ENCODE peak calls at places on chromosomes 12 and 14, in eight cellular contexts. One of them, this sample, is unnamed. For H3K9me3, the result is how much of the 10 kb centered on the place peaks cover.

GRCh38 chr12:24424376-24424775 is 474.9 kb upstream of the SOX5 start:
- DNase-seq in GM23248: no peak
- DNase-seq in heart right ventricle: no peak
- DNase-seq in endothelial cell of umbilical vein: no peak
- DNase-seq in iPS DF 6.9: no peak
- DNase-seq in uterus: no peak
- DNase-seq in H1: no peak
- DNase-seq in tibial artery: no peak
- DNase-seq in this sample: no peak

GRCh38 chr14:81162941-81163340 is 57.8 kb downstream of the GTF2A1 start:
- DNase-seq in GM23248: peak
- DNase-seq in heart right ventricle: no peak
- DNase-seq in endothelial cell of umbilical vein: no peak
- DNase-seq in iPS DF 6.9: no peak
- DNase-seq in uterus: no peak
- DNase-seq in H1: no peak
- DNase-seq in tibial artery: no peak
- DNase-seq in this sample: no peak

GRCh38 chr12:99386907-99387306 is 260.6 kb upstream of the GARIN6 start:
- DNase-seq in GM23248: peak
- DNase-seq in heart right ventricle: no peak
- DNase-seq in endothelial cell of umbilical vein: no peak
- DNase-seq in iPS DF 6.9: peak
- DNase-seq in uterus: no peak
- DNase-seq in H1: no peak
- DNase-seq in tibial artery: no peak
- DNase-seq in this sample: no peak

GRCh38 chr14:73802431-73803188 is 49.0 kb upstream of the PTGR2 start:
- DNase-seq in GM23248: no peak
- DNase-seq in heart right ventricle: no peak
- DNase-seq in endothelial cell of umbilical vein: peak
- DNase-seq in iPS DF 6.9: no peak
- DNase-seq in uterus: no peak
- DNase-seq in H1: no peak
- DNase-seq in tibial artery: no peak
- DNase-seq in this sample: no peak

GRCh38 chr14:61498303-61498702 is 176.9 kb downstream of the PRKCH start:
- DNase-seq in GM23248: no peak
- DNase-seq in heart right ventricle: no peak
- DNase-seq in endothelial cell of umbilical vein: no peak
- DNase-seq in iPS DF 6.9: no peak
- DNase-seq in uterus: no peak
- DNase-seq in H1: no peak
- DNase-seq in tibial artery: no peak
- DNase-seq in this sample: no peak

GRCh38 chr12:113196996-113197395 is 11.5 kb downstream of the RITA1 start:
- DNase-seq in GM23248: peak
- DNase-seq in heart right ventricle: peak
- DNase-seq in endothelial cell of umbilical vein: peak
- DNase-seq in iPS DF 6.9: no peak
- DNase-seq in uterus: peak
- DNase-seq in H1: no peak
- DNase-seq in tibial artery: peak
- DNase-seq in this sample: no peak

GRCh38 chr14:61355892-61356325 is 34.5 kb downstream of the PRKCH start:
- DNase-seq in GM23248: peak
- DNase-seq in heart right ventricle: peak
- DNase-seq in endothelial cell of umbilical vein: peak
- DNase-seq in iPS DF 6.9: peak
- DNase-seq in uterus: peak
- DNase-seq in H1: peak
- DNase-seq in tibial artery: peak
- DNase-seq in this sample: peak

GRCh38 chr14:54129850-54130640 is 173.4 kb upstream of the BMP4 start:
- DNase-seq in GM23248: no peak
- DNase-seq in heart right ventricle: no peak
- DNase-seq in endothelial cell of umbilical vein: no peak
- DNase-seq in iPS DF 6.9: no peak
- DNase-seq in uterus: no peak
- DNase-seq in H1: no peak
- DNase-seq in tibial artery: no peak
- DNase-seq in this sample: no peak

GRCh38 chr12:9387450-9387849 is 179.3 kb upstream of the PZP start:
- DNase-seq in GM23248: no peak
- DNase-seq in heart right ventricle: no peak
- DNase-seq in endothelial cell of umbilical vein: no peak
- DNase-seq in iPS DF 6.9: no peak
- DNase-seq in uterus: no peak
- DNase-seq in H1: no peak
- DNase-seq in tibial artery: no peak
- DNase-seq in this sample: no peak

GRCh38 chr14:34012978-34013713 is 62.3 kb upstream of the EGLN3 start:
- DNase-seq in GM23248: no peak
- DNase-seq in heart right ventricle: no peak
- DNase-seq in endothelial cell of umbilical vein: no peak
- DNase-seq in iPS DF 6.9: no peak
- DNase-seq in uterus: no peak
- DNase-seq in H1: no peak
- DNase-seq in tibial artery: no peak
- DNase-seq in this sample: no peak

GRCh38 chr12:74021937-74022336 is 515.7 kb upstream of the ATXN7L3B start:
- DNase-seq in GM23248: peak
- DNase-seq in heart right ventricle: no peak
- DNase-seq in endothelial cell of umbilical vein: peak
- DNase-seq in iPS DF 6.9: peak
- DNase-seq in uterus: no peak
- DNase-seq in H1: peak
- DNase-seq in tibial artery: no peak
- DNase-seq in this sample: peak

GRCh38 chr12:32820376-32820931 is 64.8 kb upstream of the YARS2 start:
- DNase-seq in GM23248: no peak
- DNase-seq in heart right ventricle: no peak
- DNase-seq in endothelial cell of umbilical vein: no peak
- DNase-seq in iPS DF 6.9: no peak
- DNase-seq in uterus: no peak
- DNase-seq in H1: no peak
- DNase-seq in tibial artery: no peak
- DNase-seq in this sample: no peak

GRCh38 chr12:32821293-32822089 is 65.8 kb upstream of the YARS2 start:
- DNase-seq in GM23248: no peak
- DNase-seq in heart right ventricle: no peak
- DNase-seq in endothelial cell of umbilical vein: no peak
- DNase-seq in iPS DF 6.9: no peak
- DNase-seq in uterus: no peak
- DNase-seq in H1: no peak
- DNase-seq in tibial artery: no peak
- DNase-seq in this sample: no peak

GRCh38 chr12:32824596-32824995 is 68.9 kb upstream of the YARS2 start:
- DNase-seq in GM23248: no peak
- DNase-seq in heart right ventricle: no peak
- DNase-seq in endothelial cell of umbilical vein: no peak
- DNase-seq in iPS DF 6.9: no peak
- DNase-seq in uterus: no peak
- DNase-seq in H1: no peak
- DNase-seq in tibial artery: no peak
- DNase-seq in this sample: no peak

GRCh38 chr12:32822344-32822743 is 66.6 kb upstream of the YARS2 start:
- DNase-seq in GM23248: no peak
- DNase-seq in heart right ventricle: no peak
- DNase-seq in endothelial cell of umbilical vein: no peak
- DNase-seq in iPS DF 6.9: no peak
- DNase-seq in uterus: no peak
- DNase-seq in H1: no peak
- DNase-seq in tibial artery: no peak
- DNase-seq in this sample: no peak

GRCh38 chr12:32819424-32819823 is 63.7 kb upstream of the YARS2 start:
- DNase-seq in GM23248: no peak
- DNase-seq in heart right ventricle: no peak
- DNase-seq in endothelial cell of umbilical vein: no peak
- DNase-seq in iPS DF 6.9: no peak
- DNase-seq in uterus: no peak
- DNase-seq in H1: no peak
- DNase-seq in tibial artery: no peak
- DNase-seq in this sample: no peak
- H3K4me3 ChIP-seq in GM23248: no peak
- H3K4me3 ChIP-seq in heart right ventricle: no peak
- H3K4me3 ChIP-seq in endothelial cell of umbilical vein: no peak
- H3K4me3 ChIP-seq in iPS DF 6.9: no peak
- H3K4me3 ChIP-seq in uterus: no peak
- H3K4me3 ChIP-seq in H1: no peak
- H3K4me3 ChIP-seq in tibial artery: no peak
- H3K4me3 ChIP-seq in this sample: no peak

DNA sequence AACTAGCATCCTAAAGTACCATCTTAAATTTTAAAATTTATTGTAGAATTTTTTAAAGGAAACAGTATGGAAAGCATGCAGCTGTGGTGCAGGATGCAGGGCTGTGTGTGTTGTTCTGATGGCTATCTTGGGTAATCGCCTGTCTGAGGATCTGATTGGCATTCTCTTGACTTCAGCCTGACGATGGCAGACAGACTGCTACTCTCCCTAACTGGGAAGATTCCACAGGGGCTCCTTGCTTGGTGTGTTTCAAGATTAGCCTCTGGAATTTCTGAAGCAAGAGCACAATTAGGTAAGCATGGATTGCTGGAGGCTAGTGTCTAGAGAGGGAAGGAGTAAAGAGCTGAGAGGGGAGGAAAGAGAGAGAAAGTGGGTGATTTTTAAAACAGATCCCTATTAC is 696.8 kb upstream of the LRFN5 start:
- DNase-seq in GM23248: no peak
- DNase-seq in heart right ventricle: no peak
- DNase-seq in endothelial cell of umbilical vein: no peak
- DNase-seq in iPS DF 6.9: no peak
- DNase-seq in uterus: no peak
- DNase-seq in H1: no peak
- DNase-seq in tibial artery: no peak
- DNase-seq in this sample: no peak
- H3K9me3 ChIP-seq in GM23248: under half
- H3K9me3 ChIP-seq in heart right ventricle: under half
- H3K9me3 ChIP-seq in endothelial cell of umbilical vein: under half
- H3K9me3 ChIP-seq in iPS DF 6.9: under half
- H3K9me3 ChIP-seq in uterus: under half
- H3K9me3 ChIP-seq in H1: under half
- H3K9me3 ChIP-seq in tibial artery: under half
- H3K9me3 ChIP-seq in this sample: under half

GRCh38 chr12:26787125-26787495 is 45.9 kb downstream of the ITPR2 start:
- DNase-seq in GM23248: peak
- DNase-seq in heart right ventricle: peak
- DNase-seq in endothelial cell of umbilical vein: peak
- DNase-seq in iPS DF 6.9: no peak
- DNase-seq in uterus: no peak
- DNase-seq in H1: no peak
- DNase-seq in tibial artery: no peak
- DNase-seq in this sample: no peak

GRCh38 chr12:26795899-26796298 is 37.1 kb downstream of the ITPR2 start:
- DNase-seq in GM23248: no peak
- DNase-seq in heart right ventricle: no peak
- DNase-seq in endothelial cell of umbilical vein: no peak
- DNase-seq in iPS DF 6.9: no peak
- DNase-seq in uterus: no peak
- DNase-seq in H1: no peak
- DNase-seq in tibial artery: no peak
- DNase-seq in this sample: no peak

GRCh38 chr12:26789731-26790644 is 43.0 kb downstream of the ITPR2 start:
- DNase-seq in GM23248: peak
- DNase-seq in heart right ventricle: no peak
- DNase-seq in endothelial cell of umbilical vein: no peak
- DNase-seq in iPS DF 6.9: no peak
- DNase-seq in uterus: no peak
- DNase-seq in H1: no peak
- DNase-seq in tibial artery: no peak
- DNase-seq in this sample: no peak

GRCh38 chr12:26790645-26790994 is 42.4 kb downstream of the ITPR2 start:
- DNase-seq in GM23248: peak
- DNase-seq in heart right ventricle: no peak
- DNase-seq in endothelial cell of umbilical vein: peak
- DNase-seq in iPS DF 6.9: no peak
- DNase-seq in uterus: no peak
- DNase-seq in H1: no peak
- DNase-seq in tibial artery: no peak
- DNase-seq in this sample: no peak

DNA sequence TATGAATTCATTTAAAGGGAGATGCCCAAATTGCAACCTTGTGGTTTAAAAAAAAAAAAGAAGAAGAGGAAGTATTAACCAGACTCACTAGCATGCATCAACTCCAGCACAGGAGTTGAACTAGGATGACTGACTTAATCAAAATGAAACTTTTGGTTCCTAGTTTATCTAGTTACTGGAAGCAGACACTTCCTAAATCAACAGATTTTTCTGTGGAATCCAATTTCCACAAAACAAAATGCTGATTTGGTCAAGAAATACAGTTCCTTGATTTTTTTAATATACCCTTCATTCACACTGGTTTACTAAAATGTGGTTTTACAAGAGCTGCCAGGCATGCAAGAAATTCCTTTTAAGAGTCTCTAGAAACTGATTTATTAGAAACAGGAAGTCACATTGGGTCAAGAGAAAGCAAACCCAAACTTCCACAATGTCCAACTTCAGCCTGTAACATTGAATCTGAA is 41.6 kb downstream of the ITPR2 start:
- DNase-seq in GM23248: peak
- DNase-seq in heart right ventricle: no peak
- DNase-seq in endothelial cell of umbilical vein: no peak
- DNase-seq in iPS DF 6.9: no peak
- DNase-seq in uterus: no peak
- DNase-seq in H1: no peak
- DNase-seq in tibial artery: no peak
- DNase-seq in this sample: no peak
- H3K27ac ChIP-seq in GM23248: peak
- H3K27ac ChIP-seq in heart right ventricle: no peak
- H3K27ac ChIP-seq in endothelial cell of umbilical vein: no peak
- H3K27ac ChIP-seq in iPS DF 6.9: no peak
- H3K27ac ChIP-seq in uterus: no peak
- H3K27ac ChIP-seq in H1: no peak
- H3K27ac ChIP-seq in tibial artery: no peak
- H3K27ac ChIP-seq in this sample: peak

DNA sequence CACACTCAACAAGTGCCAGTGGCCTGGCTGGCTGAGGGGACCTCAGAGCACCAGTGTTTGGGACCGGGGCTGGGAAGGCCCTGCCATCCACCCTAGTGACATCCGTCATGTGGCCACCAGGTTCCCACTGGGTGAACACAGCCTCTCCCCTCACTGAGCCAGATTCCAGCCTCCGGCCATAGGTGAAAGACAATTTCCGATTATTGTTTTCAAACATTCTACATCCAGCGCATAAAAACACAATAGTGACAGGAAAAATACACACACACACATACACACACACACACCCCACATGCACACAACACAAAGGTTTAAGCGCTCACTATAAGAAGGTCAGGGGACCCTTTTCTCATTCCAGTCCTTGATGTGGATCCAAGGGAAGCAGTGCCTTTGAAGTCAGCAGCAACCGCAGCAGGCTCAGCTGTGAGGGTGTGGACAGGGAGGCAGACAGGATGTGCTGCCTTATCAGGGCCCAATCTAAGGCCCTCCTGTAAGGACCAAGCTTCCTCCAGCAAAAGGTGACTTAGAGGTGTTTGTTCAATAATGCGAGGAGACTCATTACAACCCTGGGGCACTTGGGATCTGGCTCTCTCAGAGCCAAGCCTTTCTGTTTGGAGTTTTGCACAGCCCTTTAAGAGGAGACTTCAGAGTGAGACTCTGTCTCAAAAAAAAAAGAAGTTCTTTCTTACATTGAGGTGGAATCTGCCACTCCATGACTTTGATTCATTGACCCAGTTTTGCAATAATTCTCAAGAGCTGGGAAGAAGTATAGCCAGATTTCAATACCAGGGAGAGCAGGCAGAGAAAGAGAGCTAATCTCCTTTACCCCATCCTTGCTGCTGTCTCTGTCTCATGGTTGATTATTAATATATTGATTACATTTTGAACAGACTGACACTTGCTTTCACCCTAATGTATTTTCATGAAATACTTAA is 227.8 kb downstream of the ZFP36L1 start:
- DNase-seq in GM23248: no peak
- DNase-seq in heart right ventricle: no peak
- DNase-seq in endothelial cell of umbilical vein: peak
- DNase-seq in iPS DF 6.9: no peak
- DNase-seq in uterus: no peak
- DNase-seq in H1: no peak
- DNase-seq in tibial artery: no peak
- DNase-seq in this sample: no peak
- H3K4me3 ChIP-seq in GM23248: no peak
- H3K4me3 ChIP-seq in heart right ventricle: no peak
- H3K4me3 ChIP-seq in endothelial cell of umbilical vein: no peak
- H3K4me3 ChIP-seq in iPS DF 6.9: no peak
- H3K4me3 ChIP-seq in uterus: no peak
- H3K4me3 ChIP-seq in H1: no peak
- H3K4me3 ChIP-seq in tibial artery: no peak
- H3K4me3 ChIP-seq in this sample: no peak

This sample was measured in spleen.